ENCODE peak calls at places on chromosomes 6 and 20, in eight cellular contexts. I is CD8-positive, alpha-beta T cell; N is heart right ventricle; P is esophagus squamous epithelium; H is AG04450; F is HCT116; O is pancreas; S is ovary. D is an unnamed sample.

GRCh38 chr6:16756660-16757270 is 4.5 kb downstream of the ATXN1 start:
- DNase-seq in I (no peak), N (no peak), P (no peak), H (no peak), F (no peak), O (no peak), S (no peak), D (no peak)

GRCh38 chr20:56762829-56763228 is 133.7 kb downstream of the TFAP2C start:
- DNase-seq in I (no peak), N (no peak), P (no peak), H (no peak), F (no peak), O (no peak), S (no peak), D (no peak)

GRCh38 chr6:137911675-137912158 is 44.7 kb downstream of the TNFAIP3 start:
- DNase-seq in I (no peak), N (no peak), P (no peak), H (no peak), F (no peak), O (no peak), S (no peak), D (no peak)

GRCh38 chr20:33647603-33648395 is 14.3 kb upstream of the C20orf144 start:
- DNase-seq in I (no peak), N (no peak), P (no peak), H (no peak), F (no peak), O (peak), S (no peak), D (no peak)

GRCh38 chr6:149929422-149929821 is 6.5 kb upstream of the RAET1G start:
- DNase-seq in I (no peak), N (no peak), P (no peak), H (no peak), F (no peak), O (no peak), S (no peak), D (no peak)

GRCh38 chr20:47272893-47273590 is 83.5 kb downstream of the ZMYND8 start:
- DNase-seq in I (no peak), N (peak), P (no peak), H (peak), F (peak), O (no peak), S (no peak), D (no peak)

GRCh38 chr6:117918454-117918853 is 11.4 kb downstream of the SLC35F1 start:
- DNase-seq in I (no peak), N (no peak), P (no peak), H (no peak), F (no peak), O (no peak), S (no peak), D (no peak)

GRCh38 chr6:57207141-57207540 is 15.0 kb downstream of the RAB23 start:
- DNase-seq in I (no peak), N (no peak), P (no peak), H (no peak), F (no peak), O (no peak), S (no peak), D (no peak)

GRCh38 chr6:43391448-43392031 is 22.1 kb upstream of the ZNF318 start:
- DNase-seq in I (peak), N (no peak), P (no peak), H (no peak), F (no peak), O (no peak), S (no peak), D (no peak)

DNA sequence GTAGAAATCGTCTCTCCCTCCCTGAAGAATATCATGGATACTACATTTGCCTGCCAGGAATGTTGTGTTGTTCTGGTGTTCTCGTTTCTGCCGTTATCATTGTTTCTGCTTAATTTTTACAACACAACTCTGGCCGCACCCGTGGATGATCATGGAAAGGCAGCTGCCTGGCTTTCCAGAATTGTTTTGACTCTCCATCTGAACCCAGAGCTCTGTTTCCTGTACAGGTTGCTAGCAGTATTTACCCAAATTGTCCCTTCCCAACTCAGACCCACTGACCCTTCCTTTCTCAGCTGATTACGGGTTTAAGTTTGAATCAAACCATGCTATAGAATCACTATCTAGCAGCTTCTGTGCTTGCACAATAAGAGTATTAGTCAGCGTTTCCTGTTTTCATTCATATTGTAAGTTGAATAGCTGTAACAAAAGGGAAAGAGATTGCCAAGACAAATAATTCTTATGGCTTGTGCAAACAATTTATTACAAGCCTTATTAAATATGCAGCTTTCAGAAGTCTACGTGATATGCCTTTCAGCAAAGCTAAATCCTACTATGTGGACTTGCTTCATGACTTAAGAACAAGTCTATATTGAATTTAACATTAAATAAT is 139.0 kb downstream of the MTHFD1L start:
- DNase-seq in I (no peak), N (peak), P (no peak), H (peak), F (no peak), O (no peak), S (no peak), D (no peak)
- H3K4me3 ChIP-seq in I (no peak), N (no peak), P (no peak), H (no peak), F (no peak), O (no peak), S (no peak), D (no peak)

GRCh38 chr20:36845288-36845969 is 30.5 kb upstream of the TLDC2 start:
- DNase-seq in I (no peak), N (no peak), P (no peak), H (no peak), F (no peak), O (no peak), S (no peak), D (peak)
- H3K27ac ChIP-seq in I (no peak), N (peak), P (peak), H (no peak), F (no peak), O (no peak), S (peak), D (peak)

GRCh38 chr20:25336561-25337422 is 53.8 kb downstream of the ABHD12 start:
- DNase-seq in I (no peak), N (peak), P (no peak), H (no peak), F (no peak), O (no peak), S (no peak), D (no peak)
- TF ChIP-seq CTCF in I (no peak), N (no peak), P (peak), H (peak), F (peak), O (no peak), S (no peak), D (no peak)

GRCh38 chr6:41494212-41495115 is 51.7 kb upstream of the FOXP4 start:
- DNase-seq in I (no peak), N (no peak), P (no peak), H (no peak), F (no peak), O (no peak), S (no peak), D (no peak)
- H3K4me3 ChIP-seq in I (no peak), N (no peak), P (no peak), H (no peak), F (no peak), O (no peak), S (no peak), D (no peak)

DNA sequence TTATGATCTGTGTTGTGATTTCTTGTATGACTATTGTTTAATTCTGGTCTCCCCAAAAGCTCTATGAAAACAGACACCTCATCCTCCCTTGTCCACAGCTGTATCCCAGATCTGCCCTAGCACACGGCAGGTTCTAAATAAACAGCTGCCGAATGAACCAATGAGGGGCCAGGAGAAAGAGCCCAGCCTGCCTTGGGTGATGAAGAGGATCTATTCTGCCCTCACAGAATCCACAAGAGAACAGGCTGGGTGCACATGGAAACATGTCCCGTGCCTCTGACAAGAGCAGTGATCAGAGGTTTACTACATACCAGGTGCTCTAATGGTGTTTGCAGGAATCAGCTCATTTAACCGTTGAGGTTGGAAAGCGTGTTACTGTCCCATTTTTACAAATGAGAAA is 15.6 kb upstream of the TLDC2 start:
- DNase-seq in I (no peak), N (no peak), P (no peak), H (no peak), F (no peak), O (no peak), S (no peak), D (no peak)
- H3K27ac ChIP-seq in I (no peak), N (peak), P (peak), H (peak), F (no peak), O (no peak), S (no peak), D (peak)

GRCh38 chr6:38554014-38554413 is 85.7 kb downstream of the BTBD9 start:
- DNase-seq in I (no peak), N (no peak), P (no peak), H (no peak), F (no peak), O (no peak), S (no peak), D (no peak)
- TF ChIP-seq CTCF in I (no peak), N (no peak), P (no peak), H (no peak), F (no peak), O (no peak), S (no peak), D (no peak)

DNA sequence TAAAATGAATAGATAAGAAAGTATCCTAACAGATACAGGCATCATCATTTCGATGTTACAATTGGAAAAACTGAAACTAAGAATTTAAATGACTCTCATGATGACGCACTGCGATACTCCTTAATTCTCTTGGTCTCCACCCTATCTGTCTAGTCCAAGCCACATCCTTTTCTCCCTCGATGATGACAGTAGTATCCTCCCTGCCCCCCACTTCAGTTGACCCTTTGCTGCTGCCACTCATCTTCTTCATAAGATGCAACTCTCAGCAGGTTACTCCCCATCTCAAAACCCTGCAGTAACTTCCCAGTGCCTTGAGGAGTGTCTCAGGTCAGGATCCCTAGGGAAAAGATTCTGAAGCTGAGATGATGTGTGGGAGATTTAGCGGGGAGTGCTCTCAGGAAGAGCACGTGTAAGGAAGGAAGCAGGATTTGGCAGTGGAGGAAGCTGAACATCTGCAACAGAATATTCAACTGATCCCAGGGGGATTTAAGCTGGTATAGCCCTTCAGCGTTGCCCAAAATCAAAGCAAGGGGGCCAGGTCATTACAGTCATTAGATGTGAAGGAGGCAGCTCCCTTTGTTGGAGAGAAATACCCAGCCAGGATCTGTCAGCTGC is 16.1 kb downstream of the JPH2 start:
- DNase-seq in I (no peak), N (no peak), P (no peak), H (no peak), F (no peak), O (no peak), S (no peak), D (no peak)
- H3K4me3 ChIP-seq in I (no peak), N (no peak), P (no peak), H (no peak), F (no peak), O (no peak), S (no peak), D (no peak)

GRCh38 chr20:58991720-58992119 is 10.7 kb downstream of the NELFCD start:
- DNase-seq in I (no peak), N (no peak), P (no peak), H (no peak), F (no peak), O (no peak), S (no peak), D (no peak)

GRCh38 chr20:58990651-58991445 is 9.8 kb downstream of the NELFCD start:
- DNase-seq in I (no peak), N (no peak), P (no peak), H (no peak), F (no peak), O (no peak), S (no peak), D (peak)

GRCh38 chr20:58993332-58994248 is 12.5 kb downstream of the NELFCD start:
- DNase-seq in I (no peak), N (no peak), P (no peak), H (no peak), F (no peak), O (no peak), S (no peak), D (peak)

GRCh38 chr20:58994390-58995159 is 12.5 kb downstream of the CTSZ start:
- DNase-seq in I (no peak), N (no peak), P (no peak), H (no peak), F (no peak), O (no peak), S (no peak), D (no peak)

GRCh38 chr20:58992911-58993310 is 11.9 kb downstream of the NELFCD start:
- DNase-seq in I (no peak), N (no peak), P (no peak), H (no peak), F (no peak), O (no peak), S (no peak), D (no peak)
- H3K27ac ChIP-seq in I (no peak), N (no peak), P (no peak), H (no peak), F (no peak), O (no peak), S (no peak), D (no peak)

GRCh38 chr6:111873178-111874029 is at the start of gene FYN:
- DNase-seq in I (peak), N (peak), P (peak), H (peak), F (peak), O (peak), S (peak), D (peak)
- TF ChIP-seq CTCF in I (peak), N (peak), P (peak), H (peak), F (peak), O (peak), S (peak), D (peak)

DNA sequence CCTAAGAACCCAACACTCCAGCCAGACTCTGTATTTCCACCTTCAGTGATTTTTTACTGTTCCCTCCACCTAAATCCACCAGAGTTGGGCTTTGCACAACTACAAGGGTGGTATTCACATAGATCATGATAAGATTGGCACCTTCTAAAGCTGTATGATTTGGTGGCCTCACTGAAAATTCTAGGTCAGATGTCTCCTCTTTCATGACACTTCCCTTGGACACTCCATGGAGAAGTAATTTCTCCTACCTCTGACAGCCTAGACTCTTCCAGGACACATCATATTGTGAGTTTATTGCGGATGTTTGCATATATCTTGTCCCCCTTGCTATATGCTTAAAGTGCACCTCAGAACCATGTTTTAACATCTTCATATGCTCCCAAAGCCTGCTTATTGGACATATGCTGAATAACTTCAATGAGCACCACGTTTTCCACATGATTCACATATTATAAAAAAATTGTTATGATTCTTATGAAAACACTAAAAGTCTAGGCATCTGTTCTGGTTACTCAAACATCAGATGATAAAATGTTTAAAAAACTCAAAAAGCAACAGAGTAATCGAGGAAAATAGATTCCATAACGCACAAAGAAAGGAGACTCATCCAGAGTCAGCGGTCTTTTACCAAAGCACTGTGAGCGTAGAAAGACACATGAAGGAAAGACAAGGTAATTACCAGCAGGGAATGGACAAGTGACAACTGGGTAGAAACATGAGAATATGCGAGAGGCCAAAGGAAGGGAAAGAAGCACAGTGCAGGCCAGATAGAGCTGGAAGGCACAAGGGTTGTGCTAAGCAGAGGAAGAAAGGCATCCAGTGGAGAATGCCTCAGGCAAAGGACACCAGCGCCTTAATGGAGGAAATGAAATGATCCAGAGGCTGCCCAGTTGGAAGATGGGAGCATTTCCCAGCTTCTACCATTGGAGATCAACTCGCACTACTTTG is 46.5 kb downstream of the KIF16B start:
- DNase-seq in I (no peak), N (no peak), P (no peak), H (no peak), F (no peak), O (no peak), S (no peak), D (no peak)
- H3K4me3 ChIP-seq in I (no peak), N (no peak), P (no peak), H (no peak), F (no peak), O (no peak), S (no peak), D (no peak)

D was measured in dorsolateral prefrontal cortex.